ENCODE peak calls at places on chromosomes 7 and 10, in four cellular contexts. W is K562, V is A549, R is HepG2. C is an unnamed sample.

GRCh38 chr7:28070311-28071055 is 110.1 kb downstream of the JAZF1 start:
- DNase-seq in W (no peak), V (no peak), R (no peak), C (no peak)

GRCh38 chr7:41699532-41699931 is 3.4 kb downstream of the INHBA start:
- DNase-seq in W (no peak), V (no peak), R (no peak), C (peak; percentile 33)

GRCh38 chr7:155248366-155248756 is 49.3 kb upstream of the INSIG1 start:
- DNase-seq in W (no peak), V (no peak), R (no peak), C (no peak)

GRCh38 chr10:86876748-86877147 is 80.7 kb downstream of the MMRN2 start:
- DNase-seq in W (no peak), V (no peak), R (no peak), C (no peak)

GRCh38 chr7:107125475-107125874 is 43.3 kb upstream of the HBP1 start:
- DNase-seq in W (no peak), V (no peak), R (no peak), C (no peak)

GRCh38 chr10:19412531-19412930 is 363.9 kb downstream of the MALRD1 start:
- DNase-seq in W (no peak), V (peak; percentile 18), R (peak; percentile 16), C (no peak)

GRCh38 chr10:126969310-126969709 is 64.1 kb downstream of the DOCK1 start:
- DNase-seq in W (no peak), V (peak; percentile 43), R (no peak), C (peak; percentile 40)

GRCh38 chr7:47039899-47040298 is 542.0 kb downstream of the TNS3 start:
- DNase-seq in W (no peak), V (no peak), R (no peak), C (no peak)

GRCh38 chr10:11437391-11438241 is 173.8 kb downstream of the USP6NL start:
- DNase-seq in W (no peak), V (no peak), R (no peak), C (peak; percentile 62)

GRCh38 chr7:82166666-82167065 is 276.9 kb downstream of the CACNA2D1 start:
- DNase-seq in W (no peak), V (no peak), R (no peak), C (no peak)

GRCh38 chr10:86347856-86348255 is 18.7 kb downstream of the GRID1 start:
- DNase-seq in W (no peak), V (no peak), R (no peak), C (no peak)

GRCh38 chr7:86733783-86734182 is 90.1 kb downstream of the GRM3 start:
- DNase-seq in W (no peak), V (peak; percentile 66), R (no peak), C (no peak)

GRCh38 chr7:35246819-35247218 is 7.1 kb downstream of the TBX20 start:
- DNase-seq in W (no peak), V (no peak), R (no peak), C (no peak)

GRCh38 chr10:133159950-133160812 is at the start of gene KNDC1:
- DNase-seq in W (peak; percentile 81), V (no peak), R (no peak), C (peak; percentile 51)

GRCh38 chr10:29253096-29254029 is 35.5 kb upstream of the LYZL1 start:
- DNase-seq in W (no peak), V (no peak), R (no peak), C (no peak)

GRCh38 chr7:150362989-150363769 is 5.4 kb upstream of the REPIN1 start:
- DNase-seq in W (peak; percentile 6), V (no peak), R (no peak), C (peak; percentile 8)

GRCh38 chr7:150361807-150362621 is 6.6 kb upstream of the REPIN1 start:
- DNase-seq in W (peak; percentile 7), V (no peak), R (no peak), C (peak; percentile 18)

GRCh38 chr7:150360682-150361058 is 8.0 kb upstream of the REPIN1 start:
- DNase-seq in W (no peak), V (no peak), R (no peak), C (no peak)

GRCh38 chr7:150359918-150360681 is 8.5 kb upstream of the REPIN1 start:
- DNase-seq in W (no peak), V (no peak), R (no peak), C (no peak)

DNA sequence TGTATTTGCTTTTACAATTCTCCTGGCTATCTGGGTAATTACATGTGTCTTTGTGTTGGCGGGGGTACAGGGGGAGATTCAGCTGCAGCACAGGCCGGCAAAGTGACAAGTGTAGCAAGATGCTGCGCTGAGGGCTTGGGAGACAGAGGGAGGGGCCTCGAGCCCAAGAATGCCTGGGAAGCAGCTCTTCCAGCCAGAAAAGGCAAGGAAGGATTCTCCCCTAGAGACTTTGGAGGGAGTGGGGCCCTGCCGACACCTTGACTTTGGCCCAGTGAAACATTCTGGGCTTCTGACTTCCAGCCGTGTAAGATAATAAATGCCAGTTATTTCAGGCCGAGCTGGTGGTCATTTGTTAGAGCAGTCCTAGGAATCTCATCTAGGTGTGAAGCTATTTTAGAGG is 7.2 kb upstream of the REPIN1 start:
- DNase-seq in W (peak; percentile 9), V (no peak), R (no peak), C (peak; percentile 35)
- TF ChIP-seq MAX in W (no peak), V (no peak), R (no peak), C (no peak)

DNA sequence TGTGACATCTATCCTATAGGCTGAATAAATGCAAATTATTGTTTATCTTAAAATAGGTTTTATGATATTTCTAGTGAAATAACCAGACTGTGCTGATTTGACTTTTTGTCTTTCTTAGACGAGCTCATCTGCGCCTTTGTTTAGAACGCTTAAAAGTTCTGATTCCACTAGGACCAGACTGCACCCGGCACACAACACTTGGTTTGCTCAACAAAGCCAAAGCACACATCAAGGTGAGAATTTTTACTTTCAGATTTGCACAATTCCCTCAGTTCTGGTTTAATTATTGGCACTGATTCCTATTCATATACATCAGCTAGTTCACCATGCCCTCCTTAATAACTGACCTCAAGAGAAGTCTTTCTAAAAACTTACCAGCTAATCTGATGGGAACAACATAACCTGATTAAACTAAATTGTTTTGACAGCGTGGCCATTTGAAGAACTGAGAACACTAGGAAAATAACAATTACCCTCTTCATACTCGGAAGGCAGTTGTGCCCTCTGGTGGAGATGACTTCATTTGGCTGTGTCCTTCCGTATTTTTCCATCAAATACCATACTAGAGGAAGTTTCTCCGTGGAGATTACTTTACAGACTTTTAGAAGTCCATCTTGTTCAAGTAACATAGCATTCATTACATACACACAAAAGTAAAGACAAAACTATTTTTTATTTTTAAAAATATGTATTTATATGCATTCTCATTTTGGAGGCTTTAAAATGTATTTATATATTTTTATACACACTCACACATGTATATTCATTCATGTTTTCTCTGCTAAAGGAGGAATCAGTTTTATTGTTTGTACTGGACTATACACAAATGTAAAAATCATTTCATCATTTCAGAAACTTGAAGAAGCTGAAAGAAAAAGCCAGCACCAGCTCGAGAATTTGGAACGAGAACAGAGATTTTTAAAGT is 25.4 kb downstream of the SMNDC1 start:
- DNase-seq in W (peak; percentile 12), V (peak; percentile 69), R (peak; percentile 65), C (peak; percentile 20)
- TF ChIP-seq NR3C1 in W (no peak), V (no peak), R (no peak), C (no peak)

GRCh38 chr7:142460402-142461117 is 202.7 kb upstream of the PRSS58 start:
- DNase-seq in W (no peak), V (no peak), R (no peak), C (no peak)

GRCh38 chr7:142461437-142461836 is 203.6 kb upstream of the PRSS58 start:
- DNase-seq in W (no peak), V (no peak), R (no peak), C (no peak)

GRCh38 chr7:142468871-142469652 is 211.2 kb upstream of the PRSS58 start:
- DNase-seq in W (no peak), V (no peak), R (no peak), C (no peak)

GRCh38 chr7:142459557-142459963 is 201.7 kb upstream of the PRSS58 start:
- DNase-seq in W (peak; percentile 77), V (peak; percentile 61), R (peak; percentile 25), C (no peak)

GRCh38 chr7:142463401-142463850 is 205.6 kb upstream of the PRSS58 start:
- DNase-seq in W (no peak), V (no peak), R (no peak), C (no peak)
- TF ChIP-seq MAX in W (no peak), V (no peak), R (no peak), C (no peak)

DNA sequence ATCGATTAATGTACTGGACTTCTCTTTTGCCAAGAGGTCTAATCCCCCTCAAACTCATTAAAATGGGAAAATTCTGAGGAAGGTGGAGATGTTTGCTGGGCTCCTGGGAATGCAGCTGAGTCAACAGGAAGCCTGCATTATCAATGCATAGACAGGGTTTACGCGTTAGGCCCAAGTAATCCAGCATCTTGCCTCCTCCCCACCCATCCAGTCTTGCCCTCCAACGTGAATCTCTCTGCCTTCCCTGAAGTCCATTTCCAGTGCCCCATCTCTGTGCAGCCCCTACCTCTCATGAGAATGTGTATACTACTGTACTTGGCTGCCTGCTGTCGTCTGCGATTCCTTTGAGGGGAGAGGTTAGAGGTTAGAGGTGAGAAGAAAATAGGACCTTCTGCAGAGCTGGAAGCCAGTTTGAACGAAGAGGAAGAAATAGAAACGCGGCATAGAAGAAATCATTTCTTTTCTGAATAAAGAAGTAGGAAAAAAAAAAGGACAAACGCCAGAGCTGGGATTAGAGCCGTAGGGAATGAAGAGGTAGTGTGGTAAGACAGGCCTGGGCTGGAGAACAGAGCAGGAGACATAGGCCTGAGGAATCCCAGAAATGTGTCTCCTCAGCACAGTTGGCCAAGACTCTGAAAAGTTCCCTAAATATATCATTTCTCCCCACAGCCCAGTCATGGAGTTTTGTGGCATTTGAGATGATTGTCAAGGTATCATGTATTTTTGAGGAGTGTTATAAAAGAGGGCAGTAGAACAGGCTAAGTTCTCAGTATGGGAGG is 75.6 kb downstream of the MYOF start:
- DNase-seq in W (no peak), V (no peak), R (no peak), C (no peak)
- TF ChIP-seq NR3C1 in W (no peak), V (no peak), R (no peak), C (no peak)

GRCh38 chr7:118452128-118452527 is 227.6 kb downstream of the ANKRD7 start:
- DNase-seq in W (no peak), V (no peak), R (no peak), C (no peak)
- TF ChIP-seq MAX in W (no peak), V (no peak), R (no peak), C (no peak)

DNA sequence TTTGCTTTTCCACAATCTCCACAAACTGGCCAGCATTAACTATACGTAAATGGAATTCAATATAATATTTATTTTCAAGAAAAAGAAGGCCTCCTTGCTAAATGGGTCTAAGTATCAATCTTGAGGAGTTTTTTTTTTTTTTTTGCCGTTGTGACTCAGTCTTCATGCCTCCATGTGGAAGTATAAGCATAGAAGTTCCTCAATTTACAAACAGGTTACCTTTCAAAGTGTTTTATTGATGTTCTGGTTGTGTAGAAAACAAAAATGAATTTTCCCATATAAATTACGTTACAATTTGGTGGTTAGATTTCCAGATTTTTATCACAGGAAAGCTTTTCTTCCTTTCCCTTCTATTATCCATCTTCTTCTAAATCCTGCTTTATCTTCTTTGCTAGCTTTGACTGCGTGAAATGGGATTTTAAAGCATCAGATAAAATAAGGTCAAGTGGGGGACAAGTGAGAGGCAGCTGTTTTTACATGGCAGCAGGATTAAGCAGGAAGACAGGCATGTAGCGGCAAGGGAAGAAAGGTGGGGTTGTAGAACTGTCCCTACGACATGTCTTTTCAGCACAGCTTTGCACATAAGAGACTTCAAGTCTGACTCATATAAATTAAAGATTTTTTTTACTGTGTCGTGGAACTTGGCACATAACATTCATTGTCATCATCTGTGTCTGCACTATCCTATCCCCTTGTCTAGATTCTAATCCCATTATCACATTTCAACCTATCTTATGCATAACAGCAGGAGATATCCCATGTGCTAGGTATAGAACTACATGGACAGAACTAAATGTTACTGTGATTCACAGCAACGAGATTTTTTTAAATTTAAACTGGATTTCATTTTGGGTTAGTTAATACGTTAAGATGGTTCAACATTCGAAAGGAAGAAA is 135.3 kb upstream of the FAM3C start:
- DNase-seq in W (no peak), V (no peak), R (no peak), C (no peak)
- TF ChIP-seq NR3C1 in W (no peak), V (no peak), R (no peak), C (no peak)

C was measured in WTC11.